ENCODE peak calls at places on chromosomes 2 and 18, in six cellular contexts. One of them, this sample, is unnamed.

GRCh38 chr2:152505495-152505906 is 170.5 kb downstream of the FMNL2 start:
- DNase-seq in IMR-90: peak
- DNase-seq in neuronal stem cell: no peak
- DNase-seq in mesendoderm: no peak
- DNase-seq in mesenchymal stem cell: peak
- DNase-seq in H9: no peak
- DNase-seq in this sample: no peak

GRCh38 chr2:30148850-30149249 is 2.0 kb downstream of the YPEL5 start:
- DNase-seq in neuronal stem cell: no peak
- DNase-seq in mesendoderm: peak
- DNase-seq in mesenchymal stem cell: no peak
- DNase-seq in IMR-90: no peak
- DNase-seq in H9: no peak
- DNase-seq in this sample: no peak

GRCh38 chr18:68735498-68736343 is 20.8 kb upstream of the TMX3 start:
- DNase-seq in mesendoderm: peak
- DNase-seq in IMR-90: peak
- DNase-seq in H9: no peak
- DNase-seq in mesenchymal stem cell: peak
- DNase-seq in neuronal stem cell: peak
- DNase-seq in this sample: no peak

GRCh38 chr2:926896-927295 is 23.8 kb upstream of the SNTG2 start:
- DNase-seq in H9: no peak
- DNase-seq in neuronal stem cell: no peak
- DNase-seq in IMR-90: no peak
- DNase-seq in mesenchymal stem cell: no peak
- DNase-seq in mesendoderm: no peak
- DNase-seq in this sample: no peak

GRCh38 chr2:105121417-105121816 is 83.5 kb downstream of the MRPS9 start:
- DNase-seq in H9: no peak
- DNase-seq in mesendoderm: no peak
- DNase-seq in neuronal stem cell: no peak
- DNase-seq in mesenchymal stem cell: no peak
- DNase-seq in IMR-90: no peak
- DNase-seq in this sample: no peak

GRCh38 chr2:41909584-41909983 is 138.2 kb upstream of the PKDCC start:
- DNase-seq in H9: no peak
- DNase-seq in mesendoderm: no peak
- DNase-seq in mesenchymal stem cell: peak
- DNase-seq in neuronal stem cell: no peak
- DNase-seq in IMR-90: no peak
- DNase-seq in this sample: no peak

GRCh38 chr2:70321377-70321776 is 19.5 kb upstream of the FAM136A start:
- DNase-seq in H9: no peak
- DNase-seq in neuronal stem cell: no peak
- DNase-seq in mesenchymal stem cell: no peak
- DNase-seq in mesendoderm: peak
- DNase-seq in IMR-90: no peak
- DNase-seq in this sample: no peak

GRCh38 chr2:236394571-236394970 is 130.4 kb upstream of the ASB18 start:
- DNase-seq in mesenchymal stem cell: no peak
- DNase-seq in mesendoderm: no peak
- DNase-seq in neuronal stem cell: no peak
- DNase-seq in H9: peak
- DNase-seq in IMR-90: no peak
- DNase-seq in this sample: no peak

GRCh38 chr2:72097276-72097675 is 50.4 kb downstream of the CYP26B1 start:
- DNase-seq in IMR-90: no peak
- DNase-seq in neuronal stem cell: no peak
- DNase-seq in H9: peak
- DNase-seq in mesendoderm: no peak
- DNase-seq in mesenchymal stem cell: no peak
- DNase-seq in this sample: peak

GRCh38 chr2:239318091-239318725 is 82.6 kb downstream of the HDAC4 start:
- DNase-seq in neuronal stem cell: no peak
- DNase-seq in mesenchymal stem cell: no peak
- DNase-seq in mesendoderm: no peak
- DNase-seq in IMR-90: no peak
- DNase-seq in H9: peak
- DNase-seq in this sample: peak

GRCh38 chr18:30086351-30086750 is 956.2 kb downstream of the DSC3 start:
- DNase-seq in neuronal stem cell: no peak
- DNase-seq in IMR-90: no peak
- DNase-seq in mesenchymal stem cell: no peak
- DNase-seq in mesendoderm: peak
- DNase-seq in H9: no peak
- DNase-seq in this sample: no peak

GRCh38 chr2:10124538-10125045 is 2.1 kb downstream of the RRM2 start:
- DNase-seq in H9: no peak
- DNase-seq in mesendoderm: peak
- DNase-seq in neuronal stem cell: peak
- DNase-seq in IMR-90: peak
- DNase-seq in mesenchymal stem cell: peak
- DNase-seq in this sample: no peak

GRCh38 chr2:154462634-154463033 is 235.9 kb upstream of the KCNJ3 start:
- DNase-seq in mesenchymal stem cell: no peak
- DNase-seq in H9: no peak
- DNase-seq in IMR-90: no peak
- DNase-seq in neuronal stem cell: no peak
- DNase-seq in mesendoderm: no peak
- DNase-seq in this sample: no peak

GRCh38 chr2:176140130-176140519 is 10.6 kb downstream of the HOXD8 start:
- DNase-seq in mesenchymal stem cell: no peak
- DNase-seq in IMR-90: no peak
- DNase-seq in mesendoderm: no peak
- DNase-seq in neuronal stem cell: no peak
- DNase-seq in H9: no peak
- DNase-seq in this sample: no peak

GRCh38 chr2:160334028-160334729 is 134.1 kb upstream of the ITGB6 start:
- DNase-seq in neuronal stem cell: no peak
- DNase-seq in IMR-90: peak
- DNase-seq in mesendoderm: no peak
- DNase-seq in mesenchymal stem cell: peak
- DNase-seq in H9: no peak
- DNase-seq in this sample: no peak

GRCh38 chr2:7145707-7146106 is 228.5 kb downstream of the RNF144A start:
- DNase-seq in neuronal stem cell: no peak
- DNase-seq in mesendoderm: peak
- DNase-seq in mesenchymal stem cell: no peak
- DNase-seq in H9: no peak
- DNase-seq in IMR-90: no peak
- DNase-seq in this sample: no peak

GRCh38 chr2:39513641-39514094 is 76.6 kb upstream of the MAP4K3 start:
- DNase-seq in IMR-90: peak
- DNase-seq in mesendoderm: peak
- DNase-seq in mesenchymal stem cell: peak
- DNase-seq in neuronal stem cell: no peak
- DNase-seq in H9: peak
- DNase-seq in this sample: no peak

GRCh38 chr18:2104620-2105462 is 466.5 kb downstream of the METTL4 start:
- DNase-seq in mesenchymal stem cell: peak
- DNase-seq in IMR-90: peak
- DNase-seq in neuronal stem cell: peak
- DNase-seq in mesendoderm: peak
- DNase-seq in H9: peak
- DNase-seq in this sample: peak

GRCh38 chr2:182887093-182887492 is 20.7 kb upstream of the FRZB start:
- DNase-seq in mesendoderm: no peak
- DNase-seq in mesenchymal stem cell: peak
- DNase-seq in H9: no peak
- DNase-seq in IMR-90: peak
- DNase-seq in neuronal stem cell: no peak
- DNase-seq in this sample: no peak

GRCh38 chr2:231661422-231662027 is 46.8 kb upstream of the PTMA start:
- DNase-seq in mesenchymal stem cell: no peak
- DNase-seq in neuronal stem cell: no peak
- DNase-seq in mesendoderm: no peak
- DNase-seq in IMR-90: no peak
- DNase-seq in H9: no peak
- DNase-seq in this sample: no peak

GRCh38 chr2:231664727-231665126 is 43.6 kb upstream of the PTMA start:
- DNase-seq in IMR-90: no peak
- DNase-seq in H9: no peak
- DNase-seq in mesenchymal stem cell: no peak
- DNase-seq in neuronal stem cell: no peak
- DNase-seq in mesendoderm: no peak
- DNase-seq in this sample: no peak

GRCh38 chr2:231662028-231662810 is 46.1 kb upstream of the PTMA start:
- DNase-seq in mesenchymal stem cell: peak
- DNase-seq in H9: peak
- DNase-seq in IMR-90: peak
- DNase-seq in mesendoderm: peak
- DNase-seq in neuronal stem cell: peak
- DNase-seq in this sample: peak

GRCh38 chr2:231663458-231664290 is 44.7 kb upstream of the PTMA start:
- DNase-seq in IMR-90: no peak
- DNase-seq in H9: peak
- DNase-seq in mesendoderm: no peak
- DNase-seq in neuronal stem cell: no peak
- DNase-seq in mesenchymal stem cell: no peak
- DNase-seq in this sample: no peak

DNA sequence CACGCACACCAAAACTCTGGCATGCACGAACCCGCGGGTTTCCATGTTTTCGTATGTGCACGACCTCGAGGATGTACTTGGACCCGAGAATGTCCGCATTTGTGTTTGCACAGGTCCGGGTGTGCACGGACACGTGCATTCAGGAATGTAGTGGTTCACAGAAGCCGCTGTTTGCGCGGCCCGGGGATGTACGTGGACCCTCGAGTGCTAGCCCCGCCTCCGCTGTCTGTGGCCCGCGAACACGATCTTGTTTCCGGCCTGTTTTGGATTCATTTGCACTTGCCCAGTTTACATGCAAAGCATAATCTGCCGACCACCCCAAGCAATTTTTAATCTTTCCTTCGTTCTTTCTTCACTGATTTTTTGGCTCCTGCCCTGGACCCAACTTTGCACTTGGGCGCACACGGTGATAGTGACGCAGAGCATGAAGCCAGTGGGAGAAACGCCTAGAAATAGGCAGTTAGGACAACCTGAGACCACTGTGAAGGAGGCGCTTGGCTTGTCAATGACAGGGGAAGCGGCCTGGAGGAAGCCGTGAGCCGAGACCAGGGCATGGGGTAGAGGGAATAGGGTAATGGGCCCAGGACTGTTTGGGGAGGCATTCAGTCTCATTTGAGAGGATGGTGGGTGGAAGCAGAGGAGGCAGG is 45.4 kb upstream of the PTMA start:
- DNase-seq in mesendoderm: no peak
- DNase-seq in H9: no peak
- DNase-seq in neuronal stem cell: no peak
- DNase-seq in mesenchymal stem cell: no peak
- DNase-seq in IMR-90: no peak
- DNase-seq in this sample: no peak
- H2AK5ac ChIP-seq in mesendoderm: peak
- H2AK5ac ChIP-seq in H9: peak
- H2AK5ac ChIP-seq in neuronal stem cell: peak
- H2AK5ac ChIP-seq in mesenchymal stem cell: peak
- H2AK5ac ChIP-seq in IMR-90: peak
- H2AK5ac ChIP-seq in this sample: peak

DNA sequence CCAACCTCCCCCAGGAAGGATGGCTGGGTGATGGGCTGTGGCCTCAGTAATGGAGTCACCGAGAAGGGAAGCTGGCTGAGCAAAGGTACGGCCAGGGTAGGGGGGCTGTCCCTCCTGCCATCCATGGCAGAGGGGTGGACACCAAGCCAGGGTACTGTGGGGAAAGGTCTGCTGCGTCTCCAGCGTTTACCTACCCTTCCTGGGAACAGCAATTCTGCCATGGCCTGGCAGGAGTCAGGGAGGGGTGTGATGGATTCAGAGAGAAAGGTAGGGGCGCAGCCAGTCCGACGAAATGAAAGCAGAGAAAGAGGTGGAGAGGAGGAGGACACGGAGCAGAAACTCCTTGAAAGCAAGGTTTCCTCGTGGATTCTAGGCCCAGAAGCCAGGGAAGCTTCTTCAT is 182.9 kb downstream of the ZFP36L2 start:
- DNase-seq in IMR-90: no peak
- DNase-seq in neuronal stem cell: no peak
- DNase-seq in mesendoderm: no peak
- DNase-seq in mesenchymal stem cell: no peak
- DNase-seq in H9: no peak
- DNase-seq in this sample: no peak
- H3K18ac ChIP-seq in IMR-90: peak
- H3K18ac ChIP-seq in neuronal stem cell: peak
- H3K18ac ChIP-seq in mesendoderm: peak
- H3K18ac ChIP-seq in mesenchymal stem cell: peak
- H3K18ac ChIP-seq in H9: no peak
- H3K18ac ChIP-seq in this sample: no peak

DNA sequence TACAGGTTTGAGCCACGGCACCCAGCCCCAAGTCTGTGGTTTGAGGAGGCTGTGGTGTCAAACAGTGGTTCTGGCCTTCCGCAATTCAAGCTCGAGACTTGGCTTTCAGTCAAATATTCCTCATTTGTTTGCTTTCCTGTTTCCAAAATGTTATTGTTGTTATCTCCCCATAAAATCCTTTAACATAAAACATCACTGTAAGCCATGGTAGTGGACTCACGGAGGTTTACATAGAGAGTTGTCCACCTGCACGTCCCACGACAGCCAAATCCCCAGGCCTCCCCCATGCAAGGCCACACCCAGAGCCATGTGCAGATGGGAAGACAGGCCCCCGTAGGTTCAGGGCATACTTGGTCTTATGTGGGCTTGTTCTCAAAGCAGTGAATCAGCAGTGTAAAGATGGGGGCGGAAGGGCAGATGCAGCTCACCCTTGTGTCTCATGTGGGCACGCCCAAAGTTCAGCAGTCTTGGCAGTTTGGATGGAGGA is 18.9 kb upstream of the ST3GAL5 start:
- DNase-seq in neuronal stem cell: no peak
- DNase-seq in mesendoderm: no peak
- DNase-seq in mesenchymal stem cell: no peak
- DNase-seq in IMR-90: peak
- DNase-seq in H9: no peak
- DNase-seq in this sample: no peak
- H2AK5ac ChIP-seq in neuronal stem cell: no peak
- H2AK5ac ChIP-seq in mesendoderm: no peak
- H2AK5ac ChIP-seq in mesenchymal stem cell: no peak
- H2AK5ac ChIP-seq in IMR-90: peak
- H2AK5ac ChIP-seq in H9: no peak
- H2AK5ac ChIP-seq in this sample: no peak

GRCh38 chr2:20526146-20526545 is 79.3 kb downstream of the RHOB start:
- DNase-seq in IMR-90: peak
- DNase-seq in neuronal stem cell: no peak
- DNase-seq in H9: no peak
- DNase-seq in mesenchymal stem cell: peak
- DNase-seq in mesendoderm: no peak
- DNase-seq in this sample: no peak

GRCh38 chr2:20525041-20526035 is 78.5 kb downstream of the RHOB start:
- DNase-seq in mesendoderm: peak
- DNase-seq in H9: peak
- DNase-seq in IMR-90: peak
- DNase-seq in neuronal stem cell: no peak
- DNase-seq in mesenchymal stem cell: peak
- DNase-seq in this sample: peak

GRCh38 chr2:20523053-20523452 is 76.2 kb downstream of the RHOB start:
- DNase-seq in mesendoderm: no peak
- DNase-seq in neuronal stem cell: no peak
- DNase-seq in H9: no peak
- DNase-seq in IMR-90: no peak
- DNase-seq in mesenchymal stem cell: no peak
- DNase-seq in this sample: no peak

GRCh38 chr2:20523798-20524197 is 76.9 kb downstream of the RHOB start:
- DNase-seq in mesenchymal stem cell: no peak
- DNase-seq in IMR-90: no peak
- DNase-seq in H9: no peak
- DNase-seq in neuronal stem cell: no peak
- DNase-seq in mesendoderm: no peak
- DNase-seq in this sample: no peak

GRCh38 chr2:20524412-20525040 is 77.7 kb downstream of the RHOB start:
- DNase-seq in mesendoderm: peak
- DNase-seq in IMR-90: no peak
- DNase-seq in neuronal stem cell: no peak
- DNase-seq in H9: no peak
- DNase-seq in mesenchymal stem cell: no peak
- DNase-seq in this sample: no peak
- H3K18ac ChIP-seq in mesendoderm: no peak
- H3K18ac ChIP-seq in IMR-90: no peak
- H3K18ac ChIP-seq in neuronal stem cell: peak
- H3K18ac ChIP-seq in H9: no peak
- H3K18ac ChIP-seq in mesenchymal stem cell: peak
- H3K18ac ChIP-seq in this sample: no peak

This sample was measured in H1.